ENCODE peak calls at places on chromosome 5, in ten cellular contexts. I, H, O, C, W, U, J, K, G and S are unnamed samples.

GRCh38 chr5:92177926-92178487 is 794.9 kb upstream of the ARRDC3 start:
- DNase-seq in G (no peak), U (no peak), I (no peak), O (no peak), K (no peak), W (no peak), H (peak), C (no peak), J (no peak), S (no peak)

GRCh38 chr5:13331585-13331984 is 612.9 kb downstream of the DNAH5 start:
- DNase-seq in K (no peak), H (no peak), G (no peak), C (no peak), U (no peak), O (peak), J (no peak), W (no peak), I (no peak), S (no peak)

GRCh38 chr5:168425997-168426863 is 60.0 kb upstream of the RARS1 start:
- DNase-seq in C (no peak), U (no peak), W (no peak), J (no peak), K (no peak), I (no peak), H (no peak), G (no peak), O (no peak), S (no peak)

GRCh38 chr5:168676499-168676898 is 97.3 kb upstream of the PANK3 start:
- DNase-seq in O (no peak), W (no peak), H (no peak), K (no peak), U (no peak), G (no peak), J (no peak), I (no peak), C (no peak), S (no peak)

GRCh38 chr5:79955496-79956172 is 35.4 kb downstream of the MTX3 start:
- DNase-seq in H (no peak), C (no peak), I (no peak), W (no peak), O (no peak), G (no peak), J (no peak), K (no peak), U (no peak), S (no peak)

GRCh38 chr5:165224366-165224765 is 1718.9 kb downstream of the MAT2B start:
- DNase-seq in K (no peak), G (no peak), C (no peak), H (no peak), O (no peak), W (no peak), J (no peak), I (no peak), U (no peak), S (no peak)

GRCh38 chr5:135185461-135186075 is 151.5 kb upstream of the PITX1 start:
- DNase-seq in G (no peak), U (no peak), J (peak), K (no peak), H (peak), I (no peak), W (no peak), C (no peak), O (no peak), S (no peak)

GRCh38 chr5:144028644-144029043 is 141.8 kb downstream of the YIPF5 start:
- DNase-seq in G (no peak), J (no peak), O (no peak), C (peak), H (peak), I (no peak), U (peak), K (peak), W (no peak), S (no peak)

GRCh38 chr5:67873935-67874334 is 341.6 kb upstream of the PIK3R1 start:
- DNase-seq in K (no peak), J (no peak), G (no peak), U (no peak), H (no peak), I (no peak), C (no peak), O (no peak), W (no peak), S (no peak)

GRCh38 chr5:45627076-45627656 is 69.0 kb downstream of the HCN1 start:
- DNase-seq in H (no peak), U (no peak), C (no peak), O (no peak), W (no peak), I (no peak), J (no peak), K (no peak), G (no peak), S (no peak)

GRCh38 chr5:14038341-14038959 is 94.0 kb upstream of the DNAH5 start:
- DNase-seq in W (no peak), C (peak), K (peak), G (no peak), H (peak), O (no peak), U (no peak), I (no peak), J (no peak), S (no peak)

GRCh38 chr5:150144211-150144801 is 11.3 kb downstream of the PDGFRB start:
- DNase-seq in J (no peak), G (no peak), C (peak), K (peak), U (peak), H (peak), I (no peak), O (no peak), W (no peak), S (peak)

GRCh38 chr5:135386096-135386495 is 12.9 kb downstream of the MACROH2A1 start:
- DNase-seq in J (no peak), K (no peak), C (no peak), H (peak), O (no peak), I (no peak), U (no peak), G (peak), W (no peak), S (no peak)

GRCh38 chr5:117161718-117162386 is 587.2 kb upstream of the SEMA6A start:
- DNase-seq in K (no peak), U (no peak), J (no peak), W (no peak), H (no peak), G (no peak), C (no peak), I (no peak), O (no peak), S (no peak)

GRCh38 chr5:171207256-171207866 is 101.7 kb upstream of the TLX3 start:
- DNase-seq in H (peak), G (no peak), I (no peak), J (no peak), O (no peak), W (peak), C (peak), K (peak), U (no peak), S (no peak)

GRCh38 chr5:87754009-87754757 is 341.5 kb upstream of the CCNH start:
- DNase-seq in O (no peak), U (no peak), G (no peak), J (no peak), C (no peak), K (no peak), H (no peak), W (no peak), I (no peak), S (no peak)

GRCh38 chr5:171484460-171484899 is 65.0 kb downstream of the FGF18 start:
- DNase-seq in C (no peak), U (no peak), G (no peak), O (no peak), I (no peak), H (peak), J (peak), K (peak), W (peak), S (no peak)

GRCh38 chr5:98471458-98471857 is 302.0 kb upstream of the RGMB start:
- DNase-seq in W (no peak), J (no peak), O (no peak), H (no peak), G (no peak), U (no peak), C (no peak), I (no peak), K (no peak), S (no peak)

GRCh38 chr5:170747851-170748250 is 35.7 kb upstream of the GABRP start:
- DNase-seq in W (no peak), O (no peak), H (peak), J (no peak), I (no peak), K (peak), U (no peak), G (no peak), C (no peak), S (no peak)

GRCh38 chr5:53361708-53362107 is 118.7 kb upstream of the FST start:
- DNase-seq in O (no peak), K (no peak), W (no peak), J (no peak), C (no peak), I (no peak), H (no peak), U (no peak), G (no peak), S (no peak)

GRCh38 chr5:112923148-112923917 is 1.3 kb upstream of the REEP5 start:
- DNase-seq in H (no peak), J (no peak), O (no peak), W (peak), C (no peak), U (no peak), I (no peak), K (no peak), G (no peak), S (no peak)

GRCh38 chr5:172820046-172820767 is 13.8 kb upstream of the ERGIC1 start:
- DNase-seq in O (no peak), U (peak), J (peak), H (peak), G (no peak), K (peak), I (peak), W (no peak), C (no peak), S (peak)

GRCh38 chr5:932628-933250 is 40.1 kb downstream of the TRIP13 start:
- DNase-seq in K (no peak), W (no peak), U (peak), G (no peak), C (no peak), I (peak), H (peak), J (no peak), O (no peak), S (peak)

GRCh38 chr5:39503148-39503547 is 78.4 kb upstream of the DAB2 start:
- DNase-seq in I (peak), U (no peak), K (no peak), C (no peak), G (no peak), W (no peak), J (peak), O (no peak), H (peak), S (no peak)

GRCh38 chr5:73135429-73136276 is 15.3 kb downstream of the TMEM171 start:
- DNase-seq in H (peak), K (peak), O (no peak), U (no peak), I (no peak), C (peak), J (no peak), W (no peak), G (no peak), S (no peak)

GRCh38 chr5:149839761-149840160 is 104.8 kb downstream of the PDE6A start:
- DNase-seq in J (no peak), G (peak), I (no peak), O (no peak), W (no peak), K (no peak), U (no peak), H (peak), C (no peak), S (no peak)

GRCh38 chr5:133618141-133618540 is 5.8 kb upstream of the FSTL4 start:
- DNase-seq in J (no peak), H (no peak), O (no peak), W (no peak), U (no peak), C (no peak), K (no peak), I (no peak), G (no peak), S (no peak)

GRCh38 chr5:176536132-176536901 is 885 bp downstream of the RNF44 start:
- DNase-seq in W (peak), K (peak), U (peak), C (no peak), H (peak), I (peak), J (peak), O (peak), G (peak), S (no peak)

DNA sequence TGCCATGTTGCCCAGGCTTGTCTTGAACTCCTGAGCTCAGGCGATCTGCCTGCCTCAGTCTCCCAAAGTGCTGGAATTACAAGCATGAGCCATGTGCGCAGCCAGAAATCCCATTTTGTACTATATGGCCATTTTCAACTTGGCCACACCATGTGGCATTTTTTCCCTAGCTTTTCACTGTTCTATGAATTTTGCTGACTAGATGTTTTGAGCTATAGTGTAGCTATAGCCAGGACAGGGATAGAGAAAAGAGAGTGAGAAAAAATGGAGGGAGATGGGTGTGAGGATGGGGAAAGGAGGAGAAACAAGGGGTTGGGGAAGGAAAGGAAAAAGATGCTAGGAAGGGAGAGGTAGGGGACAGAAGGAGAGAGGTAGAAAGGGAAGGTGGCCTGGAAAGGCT is 46.4 kb downstream of the DMXL1 start:
- DNase-seq in O (no peak), I (no peak), U (no peak), C (no peak), H (no peak), G (no peak), W (no peak), J (no peak), K (no peak), S (no peak)
- H3K4me3 ChIP-seq in O (no peak), I (no peak), U (no peak), C (no peak), H (no peak), G (no peak), W (no peak), J (no peak), K (no peak), S (no peak)

GRCh38 chr5:11153672-11154377 is 392.8 kb upstream of the DAP start:
- DNase-seq in C (no peak), O (no peak), K (no peak), I (no peak), W (no peak), H (no peak), U (no peak), G (no peak), J (no peak), S (no peak)
- H3K27ac ChIP-seq in C (no peak), O (no peak), K (no peak), I (no peak), W (no peak), H (no peak), U (no peak), G (no peak), J (no peak), S (no peak)

DNA sequence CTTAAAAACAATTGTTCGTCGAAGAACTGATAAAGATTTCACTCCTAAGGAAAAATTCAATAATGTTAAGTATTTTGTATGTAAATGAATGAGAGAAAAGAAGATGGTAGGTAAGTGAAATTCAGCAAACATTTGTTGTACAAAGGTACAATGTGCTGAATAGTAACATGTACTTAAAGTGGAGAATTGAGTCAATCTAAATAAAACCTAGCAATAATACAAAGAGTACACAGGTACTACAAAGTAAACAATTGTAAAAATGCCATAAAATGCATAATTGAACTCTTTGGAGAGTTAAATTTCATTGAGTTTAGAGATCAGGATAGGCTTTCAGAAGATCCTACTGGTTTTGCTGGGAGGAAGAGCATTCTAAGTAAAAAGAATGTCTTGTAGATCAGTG is 82.9 kb downstream of the ERBIN start:
- DNase-seq in O (no peak), W (no peak), G (no peak), K (no peak), C (no peak), H (no peak), U (no peak), I (no peak), J (no peak), S (no peak)
- H3K4me3 ChIP-seq in O (no peak), W (no peak), G (no peak), K (no peak), C (no peak), H (no peak), U (no peak), I (no peak), J (no peak), S (no peak)

DNA sequence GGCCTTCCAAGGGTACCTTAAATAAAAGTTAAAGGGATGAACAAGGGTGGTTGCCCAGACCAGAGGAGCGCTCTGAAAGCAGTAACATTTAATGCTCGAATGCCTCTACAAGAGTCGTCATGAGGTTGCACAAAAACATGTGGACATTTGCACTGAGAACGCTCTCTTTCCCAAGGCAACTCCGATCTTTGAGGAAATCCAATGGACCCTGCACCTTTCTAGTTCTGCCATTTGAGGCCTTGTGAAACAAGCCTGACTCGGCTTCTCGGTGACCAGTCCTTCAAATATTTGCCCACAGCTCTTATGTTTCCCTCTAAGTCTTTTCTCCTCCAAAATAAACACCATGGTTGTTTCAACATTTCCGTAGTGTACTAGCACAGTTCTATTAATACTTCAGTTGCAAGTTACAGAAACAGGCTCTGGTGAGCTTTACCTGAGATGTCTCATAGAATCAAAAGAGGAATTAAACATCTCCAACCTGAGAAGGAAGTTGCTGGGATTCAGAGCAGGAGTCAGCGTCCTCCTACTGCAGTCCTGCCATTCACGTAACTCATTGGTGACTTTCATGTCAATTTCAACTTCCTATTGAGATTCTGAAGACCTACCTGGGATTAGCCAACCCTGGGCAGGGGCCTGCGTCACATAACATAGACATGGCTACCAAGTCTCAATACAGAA is 168.8 kb upstream of the RAI14 start:
- DNase-seq in U (peak), G (no peak), W (no peak), O (peak), C (peak), I (peak), J (no peak), K (peak), H (peak), S (no peak)
- H3K27ac ChIP-seq in U (peak), G (no peak), W (no peak), O (peak), C (peak), I (peak), J (no peak), K (peak), H (peak), S (peak)

GRCh38 chr5:93580387-93581100 is 475 bp downstream of the NR2F1-AS1 start:
- DNase-seq in J (no peak), H (peak), W (no peak), I (no peak), G (no peak), O (peak), U (no peak), C (no peak), K (no peak), S (no peak)

GRCh38 chr5:93578179-93578812 is 2.7 kb downstream of the NR2F1-AS1 start:
- DNase-seq in I (no peak), K (no peak), O (no peak), G (no peak), W (no peak), H (no peak), C (no peak), J (no peak), U (no peak), S (no peak)

GRCh38 chr5:93577807-93578178 is 3.2 kb downstream of the NR2F1-AS1 start:
- DNase-seq in U (no peak), W (no peak), K (no peak), G (no peak), H (no peak), C (no peak), O (no peak), I (no peak), J (no peak), S (no peak)

GRCh38 chr5:93579561-93580386 is 1.2 kb downstream of the NR2F1-AS1 start:
- DNase-seq in I (no peak), W (no peak), G (peak), C (no peak), H (peak), O (peak), K (no peak), U (no peak), J (no peak), S (no peak)

GRCh38 chr5:93578813-93579560 is 2.0 kb downstream of the NR2F1-AS1 start:
- DNase-seq in W (no peak), K (no peak), G (no peak), C (no peak), O (peak), U (no peak), J (peak), H (no peak), I (no peak), S (no peak)
- H3K4me3 ChIP-seq in W (no peak), K (peak), G (peak), C (peak), O (peak), U (no peak), J (peak), H (peak), I (peak), S (peak)

GRCh38 chr5:74632947-74633356 is 7.6 kb downstream of the ENC1 start:
- DNase-seq in W (no peak), H (peak), I (no peak), C (peak), J (no peak), O (no peak), G (no peak), K (peak), U (no peak), S (no peak)
- H3K27ac ChIP-seq in W (no peak), H (peak), I (peak), C (peak), J (peak), O (peak), G (peak), K (peak), U (no peak), S (no peak)

DNA sequence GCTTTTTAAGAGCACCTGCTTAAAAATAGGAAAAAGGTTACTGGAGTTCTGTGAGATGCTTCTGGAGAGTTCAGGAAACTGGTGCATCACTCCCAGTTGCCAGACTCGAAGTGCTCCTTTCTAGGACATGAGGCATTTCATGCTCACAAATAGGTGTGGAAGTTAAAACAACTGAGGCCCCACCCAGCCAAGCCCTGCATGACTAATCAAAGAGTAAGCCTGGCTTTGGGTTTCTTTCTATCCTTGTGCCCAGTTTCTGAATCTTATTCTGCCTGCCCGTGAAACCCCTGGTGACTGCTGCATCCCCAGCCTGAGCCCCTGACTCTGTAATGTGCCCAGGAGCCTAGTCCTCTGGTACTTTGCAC is 7.7 kb downstream of the SPINK9 start:
- DNase-seq in U (no peak), G (no peak), I (peak), O (no peak), J (peak), K (no peak), C (no peak), H (no peak), W (no peak), S (no peak)
- H3K4me3 ChIP-seq in U (no peak), G (no peak), I (no peak), O (no peak), J (no peak), K (no peak), C (no peak), H (no peak), W (no peak), S (no peak)